ENCODE peak calls at places on chromosomes 4 and X, in ten cellular contexts. L is omental fat pad, D is brain microvascular endothelial cell, R is OCI-LY7, N is MM.1S, C is GM10248, E is fibroblast of pulmonary artery, M is MCF 10A, Q is BJ, U is natural killer cell. G is an unnamed sample.

GRCh38 chrX:154350429-154351182 is 23.8 kb downstream of the FLNA start:
- DNase-seq in N (no peak), L (no peak), M (no peak), Q (no peak), C (no peak), U (peak), E (no peak), R (no peak), D (no peak), G (no peak)

GRCh38 chrX:107442914-107443527 is 6.4 kb upstream of the FRMPD3 start:
- DNase-seq in R (no peak), M (no peak), U (no peak), D (no peak), N (no peak), E (no peak), C (no peak), Q (no peak), L (no peak), G (no peak)

GRCh38 chr4:175891863-175892262 is 79.8 kb upstream of the GPM6A start:
- DNase-seq in E (peak), Q (no peak), L (no peak), R (peak), M (peak), C (peak), N (peak), D (no peak), U (no peak), G (peak)

GRCh38 chr4:40564815-40565505 is 64.7 kb downstream of the RBM47 start:
- DNase-seq in Q (no peak), D (no peak), N (peak), R (peak), L (no peak), C (no peak), M (no peak), E (no peak), U (no peak), G (no peak)

GRCh38 chr4:62225972-62226371 is 1025.8 kb downstream of the ADGRL3 start:
- DNase-seq in R (no peak), U (no peak), M (no peak), E (peak), C (no peak), D (no peak), N (no peak), L (no peak), Q (no peak), G (peak)

GRCh38 chrX:124018031-124018430 is 56.5 kb downstream of the STAG2 start:
- DNase-seq in M (no peak), L (no peak), C (no peak), D (no peak), N (no peak), Q (no peak), E (peak), R (peak), U (no peak), G (no peak)

GRCh38 chr4:22458112-22458511 is 57.8 kb downstream of the ADGRA3 start:
- DNase-seq in C (no peak), N (no peak), Q (no peak), M (no peak), U (no peak), E (no peak), D (no peak), R (no peak), L (no peak), G (no peak)

GRCh38 chr4:26058537-26058936 is 144.5 kb downstream of the SMIM20 start:
- DNase-seq in U (no peak), Q (no peak), E (no peak), R (no peak), C (no peak), M (peak), L (no peak), N (no peak), D (no peak), G (no peak)

GRCh38 chr4:94332983-94333590 is 9.5 kb downstream of the HPGDS start:
- DNase-seq in Q (no peak), R (no peak), E (peak), N (no peak), L (no peak), D (peak), U (no peak), C (no peak), M (no peak), G (no peak)

GRCh38 chrX:123581586-123581985 is 151.3 kb downstream of the THOC2 start:
- DNase-seq in C (no peak), E (no peak), D (no peak), M (no peak), Q (no peak), R (no peak), N (peak), U (no peak), L (no peak), G (no peak)

GRCh38 chrX:17520206-17520605 is 145.2 kb downstream of the NHS start:
- DNase-seq in D (no peak), U (no peak), R (no peak), E (no peak), Q (no peak), M (no peak), L (no peak), C (no peak), N (no peak), G (no peak)

GRCh38 chr4:170423137-170423536 is 333.4 kb upstream of the AADAT start:
- DNase-seq in N (no peak), M (peak), L (no peak), C (no peak), U (no peak), R (no peak), Q (peak), E (peak), D (peak), G (peak)

GRCh38 chrX:119692241-119693031 is 532 bp downstream of the SEPTIN6 start:
- DNase-seq in U (peak), Q (no peak), M (peak), C (peak), N (peak), D (peak), L (no peak), E (peak), R (peak), G (no peak)

GRCh38 chrX:30798810-30799209 is 90.2 kb downstream of the TAB3 start:
- DNase-seq in R (no peak), M (no peak), C (no peak), L (no peak), Q (no peak), U (no peak), E (no peak), N (no peak), D (no peak), G (no peak)

GRCh38 chr4:1518997-1519700 is 112.9 kb upstream of the NKX1-1 start:
- DNase-seq in C (no peak), N (no peak), E (no peak), M (no peak), U (no peak), Q (no peak), R (no peak), D (no peak), L (no peak), G (no peak)

GRCh38 chr4:3388461-3389185 is 53.1 kb upstream of the HGFAC start:
- DNase-seq in Q (peak), L (no peak), U (no peak), N (no peak), D (peak), E (peak), R (no peak), C (peak), M (peak), G (peak)

GRCh38 chrX:2962346-2962745 is 33.2 kb upstream of the ARSD start:
- DNase-seq in L (no peak), R (no peak), D (no peak), N (no peak), U (no peak), Q (no peak), E (no peak), M (no peak), C (no peak), G (no peak)

GRCh38 chrX:120302434-120302833 is 8.8 kb downstream of the TMEM255A start:
- DNase-seq in N (peak), D (no peak), R (peak), E (no peak), C (peak), M (peak), L (no peak), Q (no peak), U (peak), G (no peak)

GRCh38 chr4:88246600-88246999 is 37.8 kb downstream of the PPM1K start:
- DNase-seq in C (no peak), Q (no peak), D (no peak), N (no peak), L (no peak), R (no peak), U (no peak), M (no peak), E (no peak), G (no peak)

GRCh38 chr4:162865102-162865501 is 301.6 kb downstream of the NAF1 start:
- DNase-seq in C (no peak), Q (no peak), U (no peak), E (no peak), N (no peak), M (no peak), R (peak), L (no peak), D (no peak), G (no peak)

GRCh38 chrX:134173541-134174272 is 63.3 kb upstream of the CCDC160 start:
- DNase-seq in C (peak), R (no peak), D (no peak), N (no peak), M (no peak), E (no peak), L (no peak), Q (no peak), U (no peak), G (no peak)

GRCh38 chr4:156751486-156751885 is 220.1 kb downstream of the PDGFC start:
- DNase-seq in E (peak), D (peak), M (peak), R (no peak), C (no peak), Q (no peak), L (no peak), U (no peak), N (peak), G (no peak)

GRCh38 chr4:13289391-13289790 is 194.7 kb downstream of the RAB28 start:
- DNase-seq in Q (no peak), U (no peak), L (no peak), R (no peak), N (no peak), D (peak), M (peak), E (peak), C (no peak), G (no peak)

GRCh38 chr4:82898322-82899243 is 2.0 kb upstream of the THAP9 start:
- DNase-seq in D (peak), M (peak), N (peak), E (peak), R (peak), C (no peak), Q (peak), L (no peak), U (no peak), G (peak)

GRCh38 chr4:29423836-29424721 is 1296.1 kb upstream of the PCDH7 start:
- DNase-seq in Q (peak), R (no peak), U (no peak), D (peak), L (no peak), M (peak), C (no peak), E (peak), N (no peak), G (peak)

GRCh38 chr4:184267206-184267608 is 49.5 kb upstream of the ENPP6 start:
- DNase-seq in D (no peak), M (no peak), Q (no peak), E (no peak), L (no peak), R (peak), U (no peak), C (no peak), N (peak), G (no peak)

GRCh38 chr4:37666625-37667071 is 19.5 kb downstream of the RELL1 start:
- DNase-seq in N (no peak), Q (peak), C (no peak), R (no peak), D (peak), E (peak), L (no peak), U (no peak), M (peak), G (peak)

GRCh38 chr4:65968873-65969272 is 298.6 kb upstream of the EPHA5 start:
- DNase-seq in E (peak), L (no peak), M (no peak), U (no peak), R (no peak), D (no peak), C (no peak), Q (peak), N (no peak), G (no peak)

GRCh38 chr4:11072999-11073398 is 355.7 kb downstream of the HS3ST1 start:
- DNase-seq in C (no peak), U (no peak), R (no peak), E (peak), D (no peak), L (no peak), N (no peak), Q (no peak), M (no peak), G (no peak)

GRCh38 chrX:29488919-29489318 is 726.4 kb upstream of the MAGEB2 start:
- DNase-seq in N (peak), R (no peak), M (no peak), E (no peak), L (no peak), C (no peak), U (no peak), D (no peak), Q (no peak), G (no peak)

GRCh38 chr4:184170996-184171395 is 46.7 kb downstream of the ENPP6 start:
- DNase-seq in C (no peak), E (peak), M (peak), U (no peak), R (no peak), Q (no peak), D (peak), N (no peak), L (no peak), G (no peak)

GRCh38 chrX:50111762-50112161 is 89.0 kb downstream of the AKAP4 start:
- DNase-seq in M (peak), Q (no peak), C (no peak), R (no peak), N (no peak), U (no peak), D (no peak), L (no peak), E (no peak), G (no peak)

GRCh38 chrX:80331285-80331684 is 89.0 kb upstream of the TENT5D start:
- DNase-seq in E (no peak), D (no peak), N (no peak), Q (no peak), L (no peak), M (no peak), R (no peak), U (no peak), C (no peak), G (no peak)

GRCh38 chrX:22314692-22315091 is 42.0 kb downstream of the CBLL2 start:
- DNase-seq in N (no peak), Q (no peak), R (no peak), U (no peak), E (peak), L (no peak), D (peak), M (peak), C (no peak), G (no peak)

GRCh38 chr4:55758081-55758480 is 61.5 kb upstream of the EXOC1L start:
- DNase-seq in N (no peak), D (no peak), Q (no peak), E (no peak), U (no peak), M (no peak), R (no peak), L (no peak), C (no peak), G (no peak)

GRCh38 chrX:30665471-30665870 is 12.2 kb downstream of the GK start:
- DNase-seq in N (no peak), R (no peak), C (no peak), D (no peak), M (no peak), U (no peak), L (no peak), E (no peak), Q (no peak), G (no peak)

GRCh38 chr4:33996075-33996718 is 2248.1 kb downstream of the ARAP2 start:
- DNase-seq in C (no peak), N (no peak), E (no peak), Q (no peak), M (no peak), L (no peak), U (no peak), R (no peak), D (no peak), G (peak)

GRCh38 chrX:65634732-65635131 is 32.7 kb upstream of the MSN start:
- DNase-seq in R (no peak), M (no peak), E (no peak), N (no peak), L (no peak), U (no peak), D (no peak), C (no peak), Q (no peak), G (no peak)

GRCh38 chrX:44873415-44874270 is 655 bp downstream of the KDM6A start:
- DNase-seq in L (no peak), M (peak), D (peak), C (peak), N (peak), R (peak), E (peak), Q (no peak), U (peak), G (no peak)

DNA sequence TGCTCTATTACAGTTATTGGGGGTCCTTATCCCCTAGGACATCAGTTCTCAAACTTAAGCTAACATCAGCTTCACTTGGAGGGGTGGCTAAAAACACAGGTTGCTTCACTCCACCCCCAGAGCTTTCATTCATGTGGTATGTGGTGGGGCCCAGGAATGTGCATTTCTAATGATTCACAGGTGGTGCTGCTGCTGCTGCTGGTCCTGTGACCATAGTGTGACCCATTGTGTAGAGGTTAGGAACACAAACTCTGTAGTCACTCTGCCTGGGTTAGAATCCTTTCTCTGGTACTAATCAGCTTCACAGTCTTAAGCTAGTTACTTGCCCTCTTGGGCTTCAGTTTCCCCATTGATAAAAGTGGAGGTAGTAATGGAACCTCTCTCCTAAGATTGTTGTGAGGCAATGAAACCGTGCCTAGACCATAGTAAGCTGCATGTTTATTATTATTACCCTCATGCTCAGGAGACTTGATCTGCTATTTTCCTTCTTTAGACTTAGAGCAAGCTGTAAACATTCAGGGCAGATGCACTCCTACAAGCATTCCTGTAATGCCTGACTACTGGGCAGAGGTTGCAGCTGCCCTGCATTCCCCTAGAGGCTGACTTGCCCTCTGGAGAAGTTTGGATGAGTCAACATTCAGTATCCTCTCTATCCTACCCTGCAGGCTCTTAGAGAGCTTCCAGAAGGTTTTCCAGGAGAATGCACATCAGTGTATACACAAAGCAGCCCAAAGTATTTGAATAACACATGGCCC is 94.1 kb upstream of the ACSL4 start:
- DNase-seq in Q (no peak), N (no peak), D (peak), E (peak), U (no peak), C (no peak), L (no peak), R (no peak), M (peak), G (peak)
- TF ChIP-seq CTCF in Q (peak), N (no peak), D (peak), E (no peak), U (no peak), C (no peak), L (no peak), R (no peak), M (no peak), G (peak)

GRCh38 chr4:47074836-47075235 is 43.5 kb downstream of the GABRB1 start:
- DNase-seq in D (no peak), N (peak), U (no peak), E (no peak), C (no peak), Q (no peak), L (no peak), M (no peak), R (no peak), G (no peak)
- TF ChIP-seq CTCF in D (no peak), N (no peak), U (no peak), E (no peak), C (no peak), Q (no peak), L (no peak), M (no peak), R (no peak), G (no peak)

DNA sequence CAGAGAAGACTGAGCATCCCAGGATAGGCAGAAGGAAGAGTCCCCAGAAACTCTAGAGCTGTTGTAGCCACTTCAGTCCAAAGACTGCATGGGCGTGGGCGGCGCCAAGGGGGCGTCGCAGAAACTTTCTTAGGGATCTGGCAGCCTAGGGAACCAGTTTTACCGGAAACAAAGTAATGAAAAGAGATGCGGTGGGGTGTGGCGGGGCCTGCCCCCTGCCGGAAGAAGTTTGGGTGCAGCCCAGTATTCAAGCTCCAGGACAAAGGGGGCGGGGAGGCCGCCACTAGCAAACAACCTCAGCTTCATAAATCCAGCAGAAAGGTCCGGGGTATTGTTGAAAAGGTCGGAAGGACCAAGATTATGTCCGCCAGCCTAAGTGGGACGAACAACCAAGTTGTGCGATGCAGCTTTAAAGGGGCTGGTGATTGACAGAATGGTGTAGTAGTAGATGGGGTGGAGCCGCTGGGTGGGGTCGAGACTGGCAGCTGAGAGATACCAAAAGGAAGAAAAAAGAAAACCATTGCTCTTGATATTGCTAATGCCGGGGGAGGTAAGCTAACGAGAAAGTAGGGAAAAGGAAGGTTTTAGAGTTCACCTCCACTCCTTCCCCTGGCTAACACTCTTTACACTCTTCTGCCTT is 190.5 kb downstream of the RRAGB start:
- DNase-seq in M (peak), Q (no peak), E (peak), L (no peak), N (peak), C (peak), R (no peak), D (peak), U (peak), G (no peak)
- TF ChIP-seq CTCF in M (peak), Q (peak), E (peak), L (no peak), N (peak), C (peak), R (no peak), D (peak), U (peak), G (peak)

DNA sequence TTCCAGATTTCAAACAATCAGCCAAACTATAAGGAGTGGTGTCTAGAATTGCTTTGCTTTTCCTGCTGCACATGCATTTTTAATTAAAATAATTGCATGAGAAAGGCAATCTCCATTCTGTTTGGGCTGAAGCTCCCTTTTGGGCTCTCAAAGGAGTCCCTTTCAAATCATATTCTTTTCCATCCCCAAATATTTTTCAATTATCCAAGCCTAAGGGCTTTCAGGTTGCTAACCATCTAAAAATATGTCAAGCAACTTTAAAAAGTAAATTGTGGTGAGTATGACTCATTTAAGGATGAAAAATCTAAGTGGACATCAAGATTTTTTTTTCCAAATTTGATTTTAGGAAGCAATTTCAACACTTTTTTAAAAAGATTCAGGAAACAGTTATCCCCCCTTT is 28.4 kb downstream of the PIR start:
- DNase-seq in C (no peak), R (no peak), E (no peak), Q (no peak), U (no peak), M (no peak), L (no peak), N (no peak), D (no peak), G (no peak)
- TF ChIP-seq CTCF in C (no peak), R (no peak), E (no peak), Q (no peak), U (no peak), M (no peak), L (no peak), N (no peak), D (no peak), G (no peak)

G was measured in astrocyte of the cerebellum.